ENCODE peak calls at places on chromosomes 3 and 15, in seven cellular contexts. X is breast epithelium; Z is choroid plexus epithelial cell; V is adrenal gland; M is stimulated activated CD4-positive, alpha-beta T cell treated with anti-CD3 and anti-CD28 coated beads, Interleukin-2, amount 100 ng/mL, for 48 hours; F is midbrain; K is cardiac fibroblast. P is an unnamed sample.

GRCh38 chr3:120304569-120305090 is 19.6 kb upstream of the GPR156 start:
- DNase-seq in V (no peak), F (no peak), K (no peak), Z (no peak), M (no peak), X (no peak), P (no peak)

GRCh38 chr15:25690673-25691543 is 172.2 kb downstream of the ATP10A start:
- DNase-seq in X (no peak), V (peak; percentile 49), K (peak; percentile 83), F (no peak), Z (peak; percentile 27), M (no peak), P (peak; percentile 8)

GRCh38 chr3:7112523-7113056 is 251.7 kb downstream of the GRM7 start:
- DNase-seq in F (no peak), Z (no peak), V (no peak), X (no peak), K (no peak), M (no peak), P (no peak)

GRCh38 chr3:116920836-116921596 is 211.4 kb downstream of the TUSC7 start:
- DNase-seq in M (no peak), F (no peak), K (peak; percentile 21), X (no peak), Z (peak; percentile 61), V (no peak), P (no peak)

GRCh38 chr3:138914870-138915502 is 32.0 kb downstream of the FOXL2 start:
- DNase-seq in V (no peak), X (no peak), M (no peak), K (peak; percentile 85), F (no peak), Z (peak; percentile 53), P (no peak)

GRCh38 chr3:15276028-15276717 is 56.2 kb downstream of the SH3BP5 start:
- DNase-seq in Z (no peak), K (no peak), F (peak; percentile 13), X (no peak), V (no peak), M (no peak), P (no peak)

GRCh38 chr3:101170047-101170771 is 150.2 kb downstream of the IMPG2 start:
- DNase-seq in K (peak; percentile 37), X (no peak), Z (no peak), F (no peak), M (no peak), V (no peak), P (no peak)

GRCh38 chr3:190325923-190326322 is 3.7 kb upstream of the CLDN1 start:
- DNase-seq in V (no peak), F (no peak), M (no peak), Z (no peak), X (no peak), K (peak; percentile 60), P (no peak)

GRCh38 chr3:23547905-23548304 is 257.9 kb upstream of the UBE2E1 start:
- DNase-seq in M (no peak), X (no peak), F (no peak), Z (peak; percentile 13), V (no peak), K (peak; percentile 38), P (no peak)

GRCh38 chr3:49263490-49263889 is 13.5 kb downstream of the C3orf62 start:
- DNase-seq in V (peak; percentile 54), F (no peak), K (no peak), Z (no peak), M (no peak), X (peak; percentile 56), P (no peak)

GRCh38 chr3:54909236-54909635 is 18.6 kb downstream of the LRTM1 start:
- DNase-seq in M (no peak), F (no peak), K (no peak), Z (no peak), X (no peak), V (no peak), P (no peak)

GRCh38 chr15:74392402-74392876 is 25.0 kb upstream of the CYP11A1 start:
- DNase-seq in F (peak; percentile 9), X (no peak), V (no peak), Z (no peak), M (no peak), K (no peak), P (no peak)